ENCODE peak calls at places on chromosomes 1 and 21, in four cellular contexts. X is AG04450, N is psoas muscle, C is breast epithelium. P is an unnamed sample. For H3K27me3, the result is how much of the 10 kb centered on the place peaks cover.

GRCh38 chr1:68363346-68363745 is 86.4 kb downstream of the RPE65 start:
- DNase-seq in X (no peak), N (no peak), C (no peak), P (no peak)

GRCh38 chr1:222250376-222250775 is 297.5 kb downstream of the HHIPL2 start:
- DNase-seq in X (no peak), N (no peak), C (no peak), P (no peak)

GRCh38 chr1:25046194-25046532 is 116.1 kb upstream of the RUNX3 start:
- DNase-seq in X (no peak), N (no peak), C (no peak), P (no peak)

GRCh38 chr21:39728341-39728740 is 16.6 kb upstream of the IGSF5 start:
- DNase-seq in X (no peak), N (no peak), C (no peak), P (no peak)

GRCh38 chr1:206890125-206890637 is 7.1 kb upstream of the IL24 start:
- DNase-seq in X (no peak), N (no peak), C (no peak), P (no peak)

GRCh38 chr1:12521096-12521495 is 96.9 kb downstream of the DHRS3 start:
- DNase-seq in X (no peak), N (no peak), C (no peak), P (no peak)

GRCh38 chr1:109929588-109930251 is 19.1 kb downstream of the CSF1 start:
- DNase-seq in X (no peak), N (no peak), C (no peak), P (no peak)

GRCh38 chr21:42596657-42597056 is 56.8 kb upstream of the PDE9A start:
- DNase-seq in X (no peak), N (no peak), C (no peak), P (no peak)

GRCh38 chr1:228459091-228459993 is 27.8 kb upstream of the RNF187 start:
- DNase-seq in X (peak), N (peak), C (no peak), P (peak)

GRCh38 chr1:167915528-167916102 is 1.7 kb upstream of the ADCY10 start:
- DNase-seq in X (no peak), N (no peak), C (no peak), P (no peak)

GRCh38 chr1:165403835-165404482 is 41.0 kb downstream of the RXRG start:
- DNase-seq in X (no peak), N (no peak), C (no peak), P (peak)

GRCh38 chr1:100440075-100440809 is 87.9 kb downstream of the CDC14A start:
- DNase-seq in X (no peak), N (no peak), C (no peak), P (no peak)

GRCh38 chr1:10888289-10888688 is 91.8 kb upstream of the CASZ1 start:
- DNase-seq in X (no peak), N (no peak), C (no peak), P (no peak)

GRCh38 chr1:205933672-205934618 is 9.3 kb downstream of the SLC26A9 start:
- DNase-seq in X (no peak), N (no peak), C (peak), P (peak)

GRCh38 chr1:8384088-8384487 is 66.2 kb downstream of the SLC45A1 start:
- DNase-seq in X (no peak), N (no peak), C (no peak), P (peak)

GRCh38 chr1:172993640-172994039 is 57.1 kb downstream of the TNFSF18 start:
- DNase-seq in X (peak), N (no peak), C (no peak), P (no peak)

GRCh38 chr1:203076031-203076511 is 9.7 kb downstream of the MYOG start:
- DNase-seq in X (no peak), N (no peak), C (no peak), P (no peak)

GRCh38 chr21:38806942-38807284 is 1.2 kb downstream of the ETS2 start:
- DNase-seq in X (no peak), N (no peak), C (no peak), P (peak)

GRCh38 chr1:210464519-210465039 is 135.9 kb downstream of the HHAT start:
- DNase-seq in X (no peak), N (no peak), C (no peak), P (no peak)

GRCh38 chr1:44089371-44090070 is 29.1 kb upstream of the KLF17 start:
- DNase-seq in X (no peak), N (no peak), C (no peak), P (peak)

GRCh38 chr1:38047603-38048146 is 1.1 kb upstream of the POU3F1 start:
- DNase-seq in X (no peak), N (no peak), C (no peak), P (no peak)

GRCh38 chr1:36755313-36756230 is 272.9 kb upstream of the CSF3R start:
- DNase-seq in X (no peak), N (no peak), C (no peak), P (no peak)

GRCh38 chr21:15005391-15005790 is 59.4 kb downstream of the NRIP1 start:
- DNase-seq in X (no peak), N (no peak), C (no peak), P (no peak)

GRCh38 chr1:19705464-19705863 is 40.8 kb downstream of the HTR6 start:
- DNase-seq in X (no peak), N (no peak), C (no peak), P (no peak)
- H3K27me3 ChIP-seq in X (under half), N (under half), C (under half), P (under half)

GRCh38 chr1:61142726-61143500 is 60.6 kb downstream of the NFIA start:
- DNase-seq in X (no peak), N (no peak), C (no peak), P (no peak)
- H3K4me3 ChIP-seq in X (no peak), N (no peak), C (no peak), P (no peak)

GRCh38 chr1:26543444-26543835 is 13.9 kb downstream of the RPS6KA1 start:
- DNase-seq in X (no peak), N (no peak), C (no peak), P (no peak)

GRCh38 chr1:26541431-26541815 is 11.9 kb downstream of the RPS6KA1 start:
- DNase-seq in X (no peak), N (no peak), C (no peak), P (no peak)

GRCh38 chr1:26544156-26544555 is 14.6 kb downstream of the RPS6KA1 start:
- DNase-seq in X (no peak), N (no peak), C (no peak), P (no peak)

GRCh38 chr1:26541816-26542711 is 12.5 kb downstream of the RPS6KA1 start:
- DNase-seq in X (peak), N (peak), C (peak), P (no peak)

DNA sequence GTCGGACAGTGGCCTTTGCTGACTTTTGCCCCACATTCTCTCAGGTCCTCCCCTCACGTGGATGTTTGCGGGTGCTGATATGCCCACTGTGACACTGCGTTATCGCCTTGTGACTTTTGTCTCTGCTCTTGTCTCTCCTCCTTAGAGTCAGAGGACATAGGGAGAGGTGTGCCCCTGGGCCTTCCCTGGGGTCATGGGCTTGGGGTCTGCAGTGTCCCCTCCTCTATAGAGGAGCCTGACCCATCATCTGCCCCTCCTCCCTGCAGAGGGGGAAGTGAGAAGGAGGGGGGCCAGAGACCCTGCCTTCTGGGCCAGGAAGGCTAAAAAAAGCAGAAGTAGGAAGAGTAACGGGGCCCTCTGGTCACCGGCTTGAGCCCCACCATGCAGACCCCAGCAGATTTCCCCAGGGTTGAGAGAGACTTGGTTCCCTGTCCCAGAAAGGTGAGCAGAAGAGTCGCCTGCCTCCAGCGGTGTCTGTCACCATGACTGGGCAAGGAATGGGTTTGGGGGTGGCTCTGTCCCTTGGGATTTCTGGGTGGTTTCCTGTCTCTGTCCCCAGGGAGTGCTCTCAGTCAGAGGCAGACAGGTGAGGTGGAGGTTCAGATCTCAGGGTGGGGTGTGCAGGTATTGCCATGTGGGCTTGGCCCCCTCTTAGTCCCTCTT is 13.4 kb downstream of the RPS6KA1 start:
- DNase-seq in X (no peak), N (no peak), C (no peak), P (no peak)
- TF ChIP-seq CTCF in X (no peak), N (no peak), C (no peak), P (no peak)

GRCh38 chr1:3607703-3608065 is 3.6 kb downstream of the MEGF6 start:
- DNase-seq in X (no peak), N (no peak), C (no peak), P (no peak)

GRCh38 chr1:3609769-3610157 is 1.5 kb downstream of the MEGF6 start:
- DNase-seq in X (no peak), N (no peak), C (no peak), P (no peak)

GRCh38 chr1:3609016-3609768 is 2.1 kb downstream of the MEGF6 start:
- DNase-seq in X (no peak), N (no peak), C (no peak), P (no peak)

GRCh38 chr1:3606779-3607702 is 4.3 kb downstream of the MEGF6 start:
- DNase-seq in X (no peak), N (no peak), C (no peak), P (no peak)

DNA sequence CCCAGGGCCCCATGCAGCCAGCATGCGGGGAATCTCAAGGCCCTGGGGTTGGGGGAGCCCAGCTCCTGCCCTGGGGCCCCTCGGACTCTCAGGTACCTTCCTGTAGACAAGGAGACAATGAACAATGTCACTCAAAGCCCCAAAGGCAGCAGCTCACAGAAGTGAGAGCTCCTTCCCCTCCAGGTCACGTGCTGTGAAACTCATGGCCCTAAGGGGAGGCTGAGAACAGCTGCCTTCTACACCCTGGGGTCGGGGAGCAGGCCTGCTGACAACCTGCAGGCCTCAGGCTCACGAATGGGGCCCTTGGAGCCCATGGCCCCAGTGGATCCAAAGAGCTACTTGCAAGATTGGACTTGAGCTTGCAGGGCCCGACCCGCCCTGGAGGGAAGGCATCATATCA is 3.2 kb downstream of the MEGF6 start:
- DNase-seq in X (no peak), N (no peak), C (no peak), P (no peak)
- H3K27me3 ChIP-seq in X (under half), N (under half), C (under half), P (under half)

DNA sequence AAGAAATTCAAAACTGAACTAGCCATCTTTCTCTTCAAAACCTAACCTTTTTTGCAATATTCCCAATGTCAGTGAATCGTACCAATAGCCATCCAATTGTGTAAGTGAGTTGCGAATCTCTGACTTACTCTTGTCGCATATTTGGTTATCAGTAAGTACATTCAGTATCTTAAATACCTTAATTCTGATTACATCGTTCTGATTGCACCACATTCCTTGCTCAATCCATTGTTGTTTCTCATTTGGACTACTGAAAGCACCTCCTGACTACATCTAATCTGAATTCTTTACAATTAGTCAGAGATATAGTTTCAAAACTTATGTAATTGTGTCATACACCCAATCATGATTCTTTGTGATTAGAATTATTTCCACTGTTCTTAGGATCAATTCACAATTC is 16.8 kb upstream of the BRINP3 start:
- DNase-seq in X (no peak), N (no peak), C (no peak), P (no peak)
- H3K4me3 ChIP-seq in X (no peak), N (no peak), C (no peak), P (no peak)

GRCh38 chr1:201740609-201741231 is 88.2 kb upstream of the IPO9 start:
- DNase-seq in X (no peak), N (no peak), C (no peak), P (no peak)
- TF ChIP-seq CTCF in X (no peak), N (no peak), C (no peak), P (no peak)

GRCh38 chr1:2633936-2634491 is 1.2 kb upstream of the MMEL1 start:
- DNase-seq in X (no peak), N (no peak), C (no peak), P (no peak)

GRCh38 chr1:2633401-2633935 is 652 bp upstream of the MMEL1 start:
- DNase-seq in X (no peak), N (no peak), C (no peak), P (no peak)

GRCh38 chr1:2631136-2632050 is 1.4 kb downstream of the MMEL1 start:
- DNase-seq in X (no peak), N (no peak), C (no peak), P (no peak)

GRCh38 chr1:2632051-2632430 is 775 bp downstream of the MMEL1 start:
- DNase-seq in X (no peak), N (no peak), C (no peak), P (no peak)

DNA sequence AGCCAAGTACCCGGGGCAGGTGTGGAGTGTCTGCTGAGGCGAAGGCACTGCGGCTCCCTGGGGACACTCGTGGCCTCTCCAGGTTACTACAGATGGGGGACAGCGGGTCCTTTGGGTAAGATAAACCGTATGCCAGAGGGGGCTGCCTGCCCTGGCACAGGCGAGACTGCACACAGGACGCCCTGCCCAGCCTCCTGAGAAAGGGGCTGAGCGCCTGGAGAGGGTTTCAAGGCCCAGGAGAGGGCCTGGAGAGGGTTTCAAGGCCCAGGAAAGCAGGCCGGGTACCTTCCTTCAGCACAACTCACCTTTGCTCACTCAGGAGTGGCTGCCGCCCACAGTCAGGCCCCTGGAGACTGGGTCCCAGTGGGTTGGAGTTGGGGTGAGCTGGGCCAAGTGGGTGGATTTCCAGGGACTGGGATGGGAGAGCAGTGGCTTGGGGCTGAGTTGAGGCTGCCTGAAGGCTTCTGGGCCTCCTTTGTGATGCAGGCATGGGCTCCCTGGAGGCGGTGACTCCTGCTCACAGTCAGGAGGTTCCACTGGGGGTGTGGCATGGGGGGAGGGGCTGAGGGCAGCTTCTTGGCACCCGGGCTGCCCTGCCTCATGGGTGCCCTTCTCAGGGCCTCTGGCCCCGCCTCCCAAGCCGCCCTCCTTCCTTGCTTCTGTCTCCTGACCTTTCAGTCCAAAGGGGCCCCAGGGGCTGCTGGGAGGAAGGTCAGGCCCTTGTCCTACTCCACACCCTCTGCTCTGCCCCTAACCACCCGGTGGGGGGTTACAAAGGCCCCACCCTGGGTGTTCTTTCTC is at the start of gene MMEL1:
- DNase-seq in X (no peak), N (no peak), C (no peak), P (no peak)
- H3K27me3 ChIP-seq in X (under half), N (under half), C (under half), P (under half)

GRCh38 chr1:181128592-181129497 is 40.3 kb downstream of the IER5 start:
- DNase-seq in X (no peak), N (no peak), C (no peak), P (no peak)
- H3K4me3 ChIP-seq in X (no peak), N (no peak), C (no peak), P (no peak)

DNA sequence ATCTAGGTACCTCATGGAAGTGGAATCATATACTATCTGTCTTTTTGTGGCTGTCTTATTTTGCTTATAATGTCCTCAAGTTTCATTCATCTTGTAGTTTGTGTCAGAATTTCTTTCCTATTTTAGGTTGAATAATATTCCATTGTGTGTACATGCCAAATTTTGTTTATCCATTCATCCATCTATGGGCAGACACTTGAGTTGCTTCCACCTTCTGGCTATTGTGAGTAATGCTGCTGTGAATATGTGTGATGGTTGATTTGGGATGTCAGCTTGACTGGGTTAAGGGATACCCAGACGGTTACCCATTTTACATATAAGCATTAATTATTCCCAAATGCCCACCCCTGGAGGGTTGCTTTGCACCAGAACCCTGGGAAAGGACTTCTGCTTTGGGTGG is 477.5 kb downstream of the PTPRU start:
- DNase-seq in X (no peak), N (no peak), C (no peak), P (peak)
- TF ChIP-seq CTCF in X (peak), N (peak), C (no peak), P (peak)